ENCODE peak calls at places on chromosomes 2 and 18, in four cellular contexts. One of them, this sample, is unnamed.

GRCh38 chr2:205193829-205194228 is 488.5 kb upstream of the NRP2 start:
- DNase-seq in HCT116: no peak
- DNase-seq in AG04450: no peak
- DNase-seq in tibial artery: no peak
- DNase-seq in this sample: no peak

GRCh38 chr2:68889500-68889899 is 18.3 kb upstream of the BMP10 start:
- DNase-seq in tibial artery: no peak
- DNase-seq in AG04450: no peak
- DNase-seq in HCT116: no peak
- DNase-seq in this sample: no peak

GRCh38 chr2:238743243-238744068 is 104.4 kb upstream of the TWIST2 start:
- DNase-seq in AG04450: no peak
- DNase-seq in tibial artery: no peak
- DNase-seq in HCT116: no peak
- DNase-seq in this sample: no peak

GRCh38 chr2:152585830-152586484 is 131.3 kb downstream of the PRPF40A start:
- DNase-seq in HCT116: no peak
- DNase-seq in tibial artery: peak; percentile 53
- DNase-seq in AG04450: peak; percentile 80
- DNase-seq in this sample: peak; percentile 99

GRCh38 chr2:105595536-105595935 is 149.2 kb upstream of the NCK2 start:
- DNase-seq in tibial artery: no peak
- DNase-seq in AG04450: no peak
- DNase-seq in HCT116: no peak
- DNase-seq in this sample: no peak

GRCh38 chr2:127508621-127509034 is 17.7 kb downstream of the IWS1 start:
- DNase-seq in tibial artery: peak; percentile 81
- DNase-seq in HCT116: peak; percentile 66
- DNase-seq in AG04450: peak; percentile 88
- DNase-seq in this sample: peak; percentile 97

GRCh38 chr2:9057939-9058761 is 54.7 kb upstream of the MBOAT2 start:
- DNase-seq in HCT116: peak; percentile 84
- DNase-seq in AG04450: no peak
- DNase-seq in tibial artery: no peak
- DNase-seq in this sample: peak; percentile 31

GRCh38 chr18:26436176-26437031 is 111.9 kb downstream of the KCTD1 start:
- DNase-seq in AG04450: peak; percentile 70
- DNase-seq in tibial artery: no peak
- DNase-seq in HCT116: peak; percentile 73
- DNase-seq in this sample: peak; percentile 48

GRCh38 chr2:153311432-153311831 is 167.1 kb downstream of the RPRM start:
- DNase-seq in tibial artery: no peak
- DNase-seq in AG04450: no peak
- DNase-seq in HCT116: no peak
- DNase-seq in this sample: no peak

GRCh38 chr2:193793914-193794313 is 1599.2 kb upstream of the TMEFF2 start:
- DNase-seq in AG04450: no peak
- DNase-seq in HCT116: no peak
- DNase-seq in tibial artery: no peak
- DNase-seq in this sample: no peak

GRCh38 chr2:129918604-129919003 is 60.9 kb upstream of the RAB6C start:
- DNase-seq in HCT116: no peak
- DNase-seq in AG04450: no peak
- DNase-seq in tibial artery: no peak
- DNase-seq in this sample: no peak

GRCh38 chr2:237060518-237061312 is 25.0 kb upstream of the COPS8 start:
- DNase-seq in AG04450: peak; percentile 30
- DNase-seq in tibial artery: peak; percentile 38
- DNase-seq in HCT116: peak; percentile 48
- DNase-seq in this sample: peak; percentile 42

GRCh38 chr2:219000569-219000960 is 7.3 kb upstream of the CRYBA2 start:
- DNase-seq in HCT116: no peak
- DNase-seq in AG04450: no peak
- DNase-seq in tibial artery: no peak
- DNase-seq in this sample: no peak

GRCh38 chr2:219002395-219003266 is 9.4 kb upstream of the CRYBA2 start:
- DNase-seq in HCT116: peak; percentile 60
- DNase-seq in AG04450: no peak
- DNase-seq in tibial artery: no peak
- DNase-seq in this sample: no peak

GRCh38 chr2:219001577-219002394 is 8.6 kb upstream of the CRYBA2 start:
- DNase-seq in AG04450: no peak
- DNase-seq in tibial artery: no peak
- DNase-seq in HCT116: peak; percentile 40
- DNase-seq in this sample: no peak

GRCh38 chr2:218999881-219000568 is 6.8 kb upstream of the CRYBA2 start:
- DNase-seq in tibial artery: no peak
- DNase-seq in AG04450: no peak
- DNase-seq in HCT116: no peak
- DNase-seq in this sample: no peak

DNA sequence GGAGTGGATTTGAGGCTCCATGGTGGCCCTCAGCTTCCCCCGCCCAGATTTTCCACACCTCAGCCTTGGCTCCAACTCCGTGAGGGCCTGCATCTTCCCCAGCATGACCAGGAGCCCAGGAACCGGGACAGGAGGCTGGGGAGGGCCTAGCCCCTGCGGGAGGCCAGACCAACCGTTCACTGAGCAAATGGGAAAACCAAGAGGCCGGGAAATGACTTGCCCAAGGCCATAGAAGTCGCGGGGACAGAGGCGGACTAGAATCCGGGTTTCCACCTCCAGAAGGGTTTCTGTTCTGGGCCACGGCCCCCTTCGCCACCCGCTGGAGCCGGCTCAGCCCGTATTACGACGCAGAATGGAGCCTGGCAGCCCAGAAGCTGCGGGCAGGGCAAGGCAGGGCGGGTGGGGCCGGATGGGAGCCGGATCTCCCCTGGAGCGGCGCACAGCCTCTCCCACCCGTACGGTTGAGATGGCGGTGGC is 7.9 kb upstream of the CRYBA2 start:
- DNase-seq in AG04450: no peak
- DNase-seq in tibial artery: no peak
- DNase-seq in HCT116: no peak
- DNase-seq in this sample: no peak
- H3K4me3 ChIP-seq in AG04450: no peak overlapping the region
- H3K4me3 ChIP-seq in tibial artery: no peak overlapping the region
- H3K4me3 ChIP-seq in HCT116: no peak overlapping the region
- H3K4me3 ChIP-seq in this sample: no peak overlapping the region

DNA sequence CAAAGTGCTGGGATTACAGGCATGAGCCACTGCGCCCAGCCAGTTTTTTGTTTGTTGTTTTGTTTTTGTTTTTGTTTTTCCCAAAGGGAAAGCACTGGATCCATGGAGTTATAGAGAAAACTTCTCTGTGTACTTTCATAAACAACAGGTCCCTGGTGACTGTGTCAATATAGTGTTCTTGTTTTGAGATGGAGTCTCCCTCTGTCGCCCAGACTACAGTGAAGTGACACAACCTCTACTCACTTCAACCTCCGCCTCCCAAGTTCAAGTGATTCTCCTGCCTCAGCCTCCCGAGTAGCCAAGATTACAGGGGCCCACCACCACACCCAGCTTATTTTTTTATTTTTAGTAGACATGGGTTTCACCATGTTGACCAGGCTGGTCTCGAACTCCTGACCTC is 16.5 kb downstream of the USP34 start:
- DNase-seq in tibial artery: no peak
- DNase-seq in AG04450: no peak
- DNase-seq in HCT116: no peak
- DNase-seq in this sample: no peak
- H3K4me3 ChIP-seq in tibial artery: no peak overlapping the region
- H3K4me3 ChIP-seq in AG04450: no peak overlapping the region
- H3K4me3 ChIP-seq in HCT116: no peak overlapping the region
- H3K4me3 ChIP-seq in this sample: no peak overlapping the region

GRCh38 chr2:101124684-101125366 is 26.4 kb downstream of the TBC1D8 start:
- DNase-seq in HCT116: peak; percentile 93
- DNase-seq in tibial artery: peak; percentile 83
- DNase-seq in AG04450: peak; percentile 36
- DNase-seq in this sample: peak; percentile 79
- H3K4me3 ChIP-seq in HCT116: peak overlapping the region; percentile 38
- H3K4me3 ChIP-seq in tibial artery: no peak overlapping the region
- H3K4me3 ChIP-seq in AG04450: no peak overlapping the region
- H3K4me3 ChIP-seq in this sample: no peak overlapping the region

GRCh38 chr2:39483530-39483929 is 46.4 kb upstream of the MAP4K3 start:
- DNase-seq in HCT116: no peak
- DNase-seq in AG04450: no peak
- DNase-seq in tibial artery: no peak
- DNase-seq in this sample: no peak

GRCh38 chr2:39486071-39486470 is 49.0 kb upstream of the MAP4K3 start:
- DNase-seq in HCT116: no peak
- DNase-seq in tibial artery: no peak
- DNase-seq in AG04450: no peak
- DNase-seq in this sample: no peak

GRCh38 chr2:39487398-39488250 is 50.5 kb upstream of the MAP4K3 start:
- DNase-seq in AG04450: no peak
- DNase-seq in HCT116: no peak
- DNase-seq in tibial artery: no peak
- DNase-seq in this sample: no peak

GRCh38 chr2:39484206-39484605 is 47.1 kb upstream of the MAP4K3 start:
- DNase-seq in HCT116: no peak
- DNase-seq in tibial artery: no peak
- DNase-seq in AG04450: no peak
- DNase-seq in this sample: no peak

DNA sequence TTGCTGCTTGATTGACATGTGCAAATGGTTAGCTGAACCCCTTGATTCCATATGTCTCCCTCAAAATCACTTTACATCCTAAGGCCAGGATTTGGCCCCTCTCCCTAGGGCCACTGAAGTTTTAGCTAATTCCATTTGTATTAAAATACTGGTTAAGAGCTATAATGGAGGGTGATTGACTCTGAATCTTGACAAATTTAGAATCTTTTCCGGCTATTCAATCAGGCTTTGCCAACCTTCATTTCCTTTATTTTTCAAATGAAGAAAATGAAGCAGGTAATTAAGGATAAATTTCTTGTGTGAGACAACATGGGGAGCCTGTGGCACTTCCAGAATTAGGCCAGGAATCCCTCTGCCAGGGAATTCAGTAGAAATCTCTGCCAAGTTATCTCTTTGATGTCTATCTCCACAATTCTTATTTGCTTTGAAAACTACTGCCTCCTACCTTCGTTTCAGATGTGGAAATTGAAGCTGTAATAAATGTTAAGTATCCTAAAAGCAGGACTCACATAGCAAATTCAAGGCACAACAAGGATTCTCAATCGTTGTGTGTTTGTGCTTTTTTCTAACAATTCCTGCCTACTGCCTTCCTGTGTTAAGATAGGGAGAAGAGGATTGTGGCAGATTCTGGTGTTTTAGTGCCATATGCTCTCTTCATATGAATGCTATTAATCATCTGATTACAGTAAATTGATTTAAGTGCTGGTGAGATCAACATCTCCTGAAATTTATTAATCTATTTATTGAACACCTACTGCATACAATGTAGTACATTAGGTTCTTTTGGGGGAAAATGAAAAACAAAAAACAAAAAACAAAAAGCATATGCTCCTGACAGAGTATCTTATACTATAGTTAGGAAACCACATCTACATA is 47.8 kb upstream of the MAP4K3 start:
- DNase-seq in AG04450: no peak
- DNase-seq in tibial artery: no peak
- DNase-seq in HCT116: no peak
- DNase-seq in this sample: no peak
- H3K4me3 ChIP-seq in AG04450: no peak overlapping the region
- H3K4me3 ChIP-seq in tibial artery: no peak overlapping the region
- H3K4me3 ChIP-seq in HCT116: no peak overlapping the region
- H3K4me3 ChIP-seq in this sample: no peak overlapping the region

GRCh38 chr2:233061591-233062446 is 1.7 kb downstream of the INPP5D start:
- DNase-seq in HCT116: no peak
- DNase-seq in AG04450: no peak
- DNase-seq in tibial artery: peak; percentile 59
- DNase-seq in this sample: no peak

GRCh38 chr2:233060500-233061006 is 411 bp downstream of the INPP5D start:
- DNase-seq in tibial artery: no peak
- DNase-seq in AG04450: no peak
- DNase-seq in HCT116: no peak
- DNase-seq in this sample: no peak

GRCh38 chr2:233062447-233062842 is 2.3 kb downstream of the INPP5D start:
- DNase-seq in HCT116: no peak
- DNase-seq in AG04450: no peak
- DNase-seq in tibial artery: no peak
- DNase-seq in this sample: no peak

GRCh38 chr2:233059797-233060499 is at the start of gene INPP5D:
- DNase-seq in tibial artery: peak; percentile 61
- DNase-seq in HCT116: no peak
- DNase-seq in AG04450: no peak
- DNase-seq in this sample: no peak

GRCh38 chr2:233061007-233061590 is 957 bp downstream of the INPP5D start:
- DNase-seq in tibial artery: no peak
- DNase-seq in AG04450: no peak
- DNase-seq in HCT116: no peak
- DNase-seq in this sample: no peak
- H3K4me3 ChIP-seq in tibial artery: peak overlapping the region; percentile 39
- H3K4me3 ChIP-seq in AG04450: no peak overlapping the region
- H3K4me3 ChIP-seq in HCT116: no peak overlapping the region
- H3K4me3 ChIP-seq in this sample: no peak overlapping the region

DNA sequence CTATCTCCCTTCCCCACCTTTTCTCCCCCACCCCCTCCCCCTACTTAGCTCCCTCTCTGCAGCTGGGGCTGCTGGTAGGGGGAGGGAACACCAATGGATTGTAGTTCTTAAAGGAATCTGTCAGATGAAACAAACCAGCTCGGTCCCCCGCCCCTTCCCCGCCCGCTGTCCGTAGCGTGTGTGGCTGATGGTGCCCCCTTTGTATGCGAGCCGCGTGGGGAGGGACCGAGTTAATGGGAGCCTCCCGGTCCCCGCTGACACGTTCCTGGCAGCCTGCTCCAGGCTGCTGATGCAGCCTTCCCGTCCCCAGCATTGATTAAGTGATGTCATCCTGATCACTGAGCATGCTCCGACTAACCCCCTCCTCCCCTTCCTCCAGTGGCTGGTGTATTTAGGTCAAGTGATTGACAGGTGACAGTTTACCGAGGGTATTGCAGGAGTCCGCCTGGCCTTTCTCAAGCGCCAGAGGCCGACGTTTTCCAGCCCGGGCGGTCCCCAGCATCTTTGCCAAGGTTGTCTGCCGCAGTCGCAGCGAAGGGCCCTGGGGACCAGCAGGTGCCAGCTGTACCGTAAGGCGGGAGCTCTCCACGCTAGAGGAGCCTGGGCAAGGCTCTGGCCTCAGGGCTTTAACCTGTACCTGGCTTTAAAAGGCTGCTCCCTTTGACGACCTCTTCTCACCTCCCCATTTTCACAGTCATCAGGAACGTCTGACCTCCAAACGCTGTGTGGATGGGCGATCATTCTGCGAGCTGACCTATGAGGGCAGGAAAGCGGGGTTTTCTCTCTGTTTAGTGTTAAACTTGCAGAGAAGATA is 1.8 kb downstream of the KIF5C start:
- DNase-seq in tibial artery: no peak
- DNase-seq in AG04450: no peak
- DNase-seq in HCT116: no peak
- DNase-seq in this sample: no peak
- H3K4me3 ChIP-seq in tibial artery: peak overlapping the region; percentile 51
- H3K4me3 ChIP-seq in AG04450: no peak overlapping the region
- H3K4me3 ChIP-seq in HCT116: no peak overlapping the region
- H3K4me3 ChIP-seq in this sample: no peak overlapping the region

GRCh38 chr2:218219934-218220333 is 2.9 kb downstream of the ARPC2 start:
- DNase-seq in AG04450: no peak
- DNase-seq in tibial artery: no peak
- DNase-seq in HCT116: no peak
- DNase-seq in this sample: no peak
- H3K4me3 ChIP-seq in AG04450: peak overlapping the region; percentile 41
- H3K4me3 ChIP-seq in tibial artery: peak overlapping the region; percentile 3
- H3K4me3 ChIP-seq in HCT116: no peak overlapping the region
- H3K4me3 ChIP-seq in this sample: peak overlapping the region; percentile 97